ENCODE peak calls at places on chromosomes 7 and 10, in four cellular contexts. W is K562, X is HepG2, F is GM12878. M is an unnamed sample.
A peak's percentile ranks its signal among the peaks of the same experiment; 100 is the strongest.

GRCh38 chr7:157515342-157516041 is 178.7 kb downstream of the DNAJB6 start:
- DNase-seq in W (no peak), X (no peak), F (no peak), M (no peak)

GRCh38 chr10:119535310-119535709 is 7.2 kb downstream of the RGS10 start:
- DNase-seq in W (no peak), X (no peak), F (no peak), M (no peak)

GRCh38 chr7:22732556-22733126 is 5.6 kb downstream of the IL6 start:
- DNase-seq in W (no peak), X (no peak), F (no peak), M (no peak)

GRCh38 chr7:155770186-155770585 is 42.1 kb downstream of the SHH start:
- DNase-seq in W (no peak), X (no peak), F (no peak), M (no peak)

GRCh38 chr10:2925631-2926030 is 141.7 kb upstream of the PFKP start:
- DNase-seq in W (no peak), X (no peak), F (no peak), M (no peak)

GRCh38 chr7:106947244-106947728 is 82.2 kb downstream of the PIK3CG start:
- DNase-seq in W (peak; percentile 90), X (peak; percentile 35), F (no peak), M (peak; percentile 72)

GRCh38 chr7:102985176-102985783 is 72.5 kb downstream of the LRRC17 start:
- DNase-seq in W (no peak), X (no peak), F (no peak), M (no peak)

GRCh38 chr10:5942471-5942870 is 34.9 kb downstream of the IL15RA start:
- DNase-seq in W (no peak), X (no peak), F (no peak), M (no peak)

GRCh38 chr7:101390901-101391301 is 28.2 kb downstream of the COL26A1 start:
- DNase-seq in W (no peak), X (peak; percentile 91), F (peak; percentile 60), M (peak; percentile 87)

GRCh38 chr10:95683966-95684365 is 9.8 kb downstream of the TCTN3 start:
- DNase-seq in W (no peak), X (no peak), F (no peak), M (no peak)

GRCh38 chr7:34354906-34355305 is 303.1 kb upstream of the NPSR1 start:
- DNase-seq in W (no peak), X (no peak), F (no peak), M (no peak)

GRCh38 chr10:6136215-6137201 is 47.7 kb downstream of the RBM17 start:
- DNase-seq in W (no peak), X (no peak), F (peak; percentile 66), M (peak; percentile 29)

GRCh38 chr10:79927111-79927828 is 21.6 kb downstream of the SFTPD start:
- DNase-seq in W (peak; percentile 5), X (peak; percentile 74), F (no peak), M (peak; percentile 46)

GRCh38 chr7:156523447-156524048 is 117.0 kb upstream of the RNF32 start:
- DNase-seq in W (no peak), X (no peak), F (no peak), M (no peak)

GRCh38 chr7:39621261-39621660 is 2.1 kb upstream of the RALA start:
- DNase-seq in W (no peak), X (no peak), F (no peak), M (no peak)

GRCh38 chr10:22604314-22605091 is 109.9 kb downstream of the PIP4K2A start:
- DNase-seq in W (no peak), X (no peak), F (no peak), M (no peak)

GRCh38 chr10:64115913-64116643 is 594.9 kb downstream of the REEP3 start:
- DNase-seq in W (no peak), X (no peak), F (no peak), M (peak; percentile 44)

GRCh38 chr7:98826400-98826799 is 43.4 kb downstream of the TMEM130 start:
- DNase-seq in W (no peak), X (no peak), F (no peak), M (no peak)

GRCh38 chr10:25047902-25048301 is 31.5 kb downstream of the THNSL1 start:
- DNase-seq in W (no peak), X (no peak), F (no peak), M (no peak)

GRCh38 chr10:14742815-14743214 is 31.9 kb downstream of the FAM107B start:
- DNase-seq in W (no peak), X (no peak), F (peak; percentile 76), M (no peak)

GRCh38 chr7:97845622-97846203 is 26.5 kb downstream of the ASNS start:
- DNase-seq in W (no peak), X (peak; percentile 9), F (no peak), M (peak; percentile 52)

GRCh38 chr10:14358886-14359573 is 28.3 kb upstream of the FRMD4A start:
- DNase-seq in W (no peak), X (no peak), F (no peak), M (no peak)

GRCh38 chr10:125417605-125418004 is 257.2 kb upstream of the CTBP2 start:
- DNase-seq in W (no peak), X (no peak), F (no peak), M (no peak)

GRCh38 chr10:127947206-127947605 is 40.3 kb downstream of the PTPRE start:
- DNase-seq in W (no peak), X (no peak), F (no peak), M (no peak)

GRCh38 chr7:70951271-70951962 is 180.5 kb upstream of the GALNT17 start:
- DNase-seq in W (no peak), X (no peak), F (no peak), M (no peak)

GRCh38 chr10:112448903-112449302 is 1.9 kb downstream of the VTI1A start:
- DNase-seq in W (no peak), X (no peak), F (no peak), M (no peak)

GRCh38 chr7:92832623-92833023 is 3.8 kb downstream of the CDK6 start:
- DNase-seq in W (no peak), X (no peak), F (no peak), M (no peak)

GRCh38 chr10:60293797-60294196 is 95.9 kb downstream of the ANK3 start:
- DNase-seq in W (no peak), X (no peak), F (no peak), M (no peak)

GRCh38 chr10:21473135-21473534 is 52.3 kb downstream of the SKIDA1 start:
- DNase-seq in W (no peak), X (no peak), F (no peak), M (no peak)

GRCh38 chr7:23895666-23896096 is 185.7 kb downstream of the STK31 start:
- DNase-seq in W (no peak), X (no peak), F (no peak), M (no peak)

GRCh38 chr10:59702347-59702746 is 7.3 kb downstream of the SLC16A9 start:
- DNase-seq in W (no peak), X (peak; percentile 85), F (no peak), M (no peak)

GRCh38 chr7:49775065-49775948 is 1.9 kb downstream of the VWC2 start:
- DNase-seq in W (no peak), X (no peak), F (no peak), M (peak; percentile 31)

GRCh38 chr7:98211676-98212531 is 665 bp downstream of the BHLHA15 start:
- DNase-seq in W (peak; percentile 57), X (peak; percentile 85), F (no peak), M (peak; percentile 60)

GRCh38 chr10:126432507-126432906 is 44.2 kb upstream of the ADAM12 start:
- DNase-seq in W (no peak), X (no peak), F (no peak), M (no peak)

GRCh38 chr7:158824028-158824427 is 5.3 kb downstream of the ESYT2 start:
- DNase-seq in W (no peak), X (no peak), F (peak; percentile 61), M (no peak)

GRCh38 chr10:63603709-63604445 is 82.7 kb downstream of the REEP3 start:
- DNase-seq in W (no peak), X (no peak), F (no peak), M (no peak)

GRCh38 chr7:46949270-46949931 is 632.5 kb downstream of the TNS3 start:
- DNase-seq in W (no peak), X (no peak), F (no peak), M (no peak)

GRCh38 chr10:90484518-90484917 is 373.3 kb downstream of the HTR7 start:
- DNase-seq in W (no peak), X (no peak), F (no peak), M (no peak)

GRCh38 chr10:11086177-11086576 is 68.5 kb downstream of the CELF2 start:
- DNase-seq in W (no peak), X (no peak), F (no peak), M (no peak)
- TF ChIP-seq USF2 in W (no peak), X (no peak), F (no peak), M (no peak)

DNA sequence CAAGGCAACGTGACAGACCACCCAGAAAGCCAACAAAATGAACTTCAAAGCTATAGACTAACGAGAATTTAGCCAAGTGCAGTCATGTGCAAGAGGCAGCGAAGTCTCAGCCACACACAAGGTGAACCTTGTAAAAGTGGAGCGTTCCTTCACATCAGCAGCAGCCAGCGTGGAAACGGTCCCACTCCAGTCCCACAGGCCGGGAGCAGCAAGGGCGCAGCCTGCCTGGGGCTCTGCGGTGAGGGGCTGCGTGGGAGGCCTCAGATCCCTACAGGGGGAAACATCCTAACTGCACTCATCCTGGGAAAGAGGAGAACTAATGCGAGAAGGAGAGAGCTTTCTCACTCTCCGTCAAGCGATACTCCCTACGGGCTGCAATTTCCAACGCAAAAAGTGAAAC is 4.8 kb downstream of the STK32C start:
- DNase-seq in W (no peak), X (no peak), F (no peak), M (no peak)
- TF ChIP-seq ZBTB33 in W (no peak), X (no peak), F (no peak), M (no peak)

DNA sequence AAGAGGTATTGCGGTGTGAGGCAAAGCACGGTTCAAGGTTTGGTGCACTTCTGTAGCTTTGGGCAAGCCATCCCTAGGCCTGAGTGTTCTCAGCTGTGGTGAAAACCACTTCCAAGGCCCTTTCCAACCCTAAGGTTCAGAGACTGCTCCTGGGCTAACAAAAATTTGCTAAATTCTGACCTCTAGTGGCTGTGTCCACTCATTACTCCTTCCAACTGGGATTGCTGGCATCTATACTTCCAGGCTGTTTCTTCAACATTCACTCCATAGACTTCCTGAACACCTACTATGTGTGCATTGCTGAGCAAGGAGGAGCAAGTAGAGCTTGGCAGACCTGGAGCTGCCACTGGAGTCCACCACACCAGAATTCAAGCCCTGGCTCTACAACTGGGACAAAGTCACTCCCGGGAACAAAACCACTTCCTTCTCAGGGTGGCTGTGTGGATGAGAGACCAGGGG is 29.3 kb upstream of the SH3PXD2A start:
- DNase-seq in W (peak; percentile 54), X (peak; percentile 53), F (no peak), M (peak; percentile 68)
- H2AFZ ChIP-seq in W (no peak overlapping the region), X (no peak overlapping the region), F (no peak overlapping the region), M (no peak overlapping the region)

DNA sequence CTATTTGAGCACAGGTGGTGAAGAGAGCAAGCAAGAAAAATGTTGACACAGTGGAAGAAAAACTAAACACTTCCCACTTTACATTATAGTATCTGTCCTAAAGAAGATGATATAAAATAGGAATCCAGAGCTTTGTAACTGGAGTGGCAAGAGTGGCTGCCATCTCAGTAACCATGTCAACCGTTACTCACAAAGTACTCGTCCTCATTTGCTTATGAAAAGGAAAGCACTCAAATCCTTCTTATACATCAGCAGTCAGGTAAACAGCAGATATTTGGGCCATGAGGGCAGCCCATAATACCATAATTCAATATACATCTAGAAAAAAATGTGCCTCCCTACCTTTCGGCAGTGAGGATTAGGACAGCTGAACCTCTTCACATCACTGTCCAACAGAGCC is 70.0 kb downstream of the RNF216 start:
- DNase-seq in W (no peak), X (no peak), F (no peak), M (no peak)
- TF ChIP-seq USF2 in W (no peak), X (no peak), F (no peak), M (no peak)